ENCODE peak calls at places on chromosomes 11 and 22, in ten cellular contexts. One of them, this sample, is unnamed.

GRCh38 chr11:57459112-57460016 is 964 bp upstream of the RTN4RL2 start:
- DNase-seq in GM12892: no peak
- DNase-seq in stomach: no peak
- DNase-seq in breast epithelium: no peak
- DNase-seq in Peyer's patch: no peak
- DNase-seq in right lobe of liver: peak
- DNase-seq in heart left ventricle: no peak
- DNase-seq in body of pancreas: no peak
- DNase-seq in esophagus squamous epithelium: no peak
- DNase-seq in adrenal gland: no peak
- DNase-seq in this sample: no peak

GRCh38 chr11:72609045-72609444 is 65.2 kb downstream of the PDE2A start:
- DNase-seq in GM12892: no peak
- DNase-seq in body of pancreas: no peak
- DNase-seq in Peyer's patch: no peak
- DNase-seq in adrenal gland: no peak
- DNase-seq in right lobe of liver: no peak
- DNase-seq in esophagus squamous epithelium: no peak
- DNase-seq in breast epithelium: no peak
- DNase-seq in stomach: no peak
- DNase-seq in heart left ventricle: no peak
- DNase-seq in this sample: no peak

GRCh38 chr11:111652184-111652583 is 49.9 kb downstream of the SIK2 start:
- DNase-seq in right lobe of liver: no peak
- DNase-seq in Peyer's patch: no peak
- DNase-seq in esophagus squamous epithelium: no peak
- DNase-seq in adrenal gland: no peak
- DNase-seq in body of pancreas: no peak
- DNase-seq in GM12892: no peak
- DNase-seq in stomach: no peak
- DNase-seq in heart left ventricle: no peak
- DNase-seq in breast epithelium: no peak
- DNase-seq in this sample: no peak

GRCh38 chr22:41217553-41218157 is 12.5 kb downstream of the L3MBTL2 start:
- DNase-seq in right lobe of liver: no peak
- DNase-seq in Peyer's patch: peak
- DNase-seq in heart left ventricle: peak
- DNase-seq in breast epithelium: peak
- DNase-seq in stomach: peak
- DNase-seq in esophagus squamous epithelium: no peak
- DNase-seq in adrenal gland: peak
- DNase-seq in body of pancreas: no peak
- DNase-seq in GM12892: peak
- DNase-seq in this sample: no peak

GRCh38 chr11:17230867-17231851 is 23.4 kb upstream of the PIK3C2A start:
- DNase-seq in breast epithelium: no peak
- DNase-seq in body of pancreas: no peak
- DNase-seq in stomach: no peak
- DNase-seq in GM12892: no peak
- DNase-seq in heart left ventricle: no peak
- DNase-seq in Peyer's patch: no peak
- DNase-seq in right lobe of liver: no peak
- DNase-seq in adrenal gland: no peak
- DNase-seq in esophagus squamous epithelium: no peak
- DNase-seq in this sample: no peak

GRCh38 chr11:28860898-28861297 is 752.7 kb downstream of the METTL15 start:
- DNase-seq in esophagus squamous epithelium: no peak
- DNase-seq in breast epithelium: no peak
- DNase-seq in Peyer's patch: no peak
- DNase-seq in body of pancreas: no peak
- DNase-seq in adrenal gland: no peak
- DNase-seq in stomach: no peak
- DNase-seq in heart left ventricle: no peak
- DNase-seq in GM12892: no peak
- DNase-seq in right lobe of liver: no peak
- DNase-seq in this sample: no peak

GRCh38 chr11:61783717-61784505 is 8.5 kb downstream of the TMEM258 start:
- DNase-seq in adrenal gland: no peak
- DNase-seq in right lobe of liver: no peak
- DNase-seq in esophagus squamous epithelium: no peak
- DNase-seq in body of pancreas: no peak
- DNase-seq in breast epithelium: no peak
- DNase-seq in stomach: no peak
- DNase-seq in heart left ventricle: no peak
- DNase-seq in GM12892: no peak
- DNase-seq in Peyer's patch: no peak
- DNase-seq in this sample: no peak

GRCh38 chr11:64459016-64459415 is 100.1 kb downstream of the RPS6KA4 start:
- DNase-seq in breast epithelium: no peak
- DNase-seq in body of pancreas: no peak
- DNase-seq in esophagus squamous epithelium: no peak
- DNase-seq in adrenal gland: no peak
- DNase-seq in Peyer's patch: peak
- DNase-seq in stomach: no peak
- DNase-seq in right lobe of liver: no peak
- DNase-seq in heart left ventricle: no peak
- DNase-seq in GM12892: no peak
- DNase-seq in this sample: no peak

GRCh38 chr11:102451693-102452460 is 688 bp downstream of the TMEM123 start:
- DNase-seq in GM12892: peak
- DNase-seq in esophagus squamous epithelium: no peak
- DNase-seq in heart left ventricle: peak
- DNase-seq in breast epithelium: peak
- DNase-seq in stomach: peak
- DNase-seq in body of pancreas: peak
- DNase-seq in adrenal gland: peak
- DNase-seq in right lobe of liver: peak
- DNase-seq in Peyer's patch: peak
- DNase-seq in this sample: peak

GRCh38 chr22:44085743-44086741 is 61.9 kb downstream of the PARVB start:
- DNase-seq in adrenal gland: peak
- DNase-seq in heart left ventricle: peak
- DNase-seq in stomach: peak
- DNase-seq in body of pancreas: peak
- DNase-seq in GM12892: peak
- DNase-seq in breast epithelium: no peak
- DNase-seq in esophagus squamous epithelium: no peak
- DNase-seq in Peyer's patch: peak
- DNase-seq in right lobe of liver: no peak
- DNase-seq in this sample: peak

GRCh38 chr11:58179648-58180047 is 9.2 kb upstream of the OR9Q2 start:
- DNase-seq in body of pancreas: peak
- DNase-seq in breast epithelium: no peak
- DNase-seq in adrenal gland: no peak
- DNase-seq in Peyer's patch: no peak
- DNase-seq in heart left ventricle: peak
- DNase-seq in GM12892: no peak
- DNase-seq in right lobe of liver: no peak
- DNase-seq in stomach: no peak
- DNase-seq in esophagus squamous epithelium: no peak
- DNase-seq in this sample: no peak

DNA sequence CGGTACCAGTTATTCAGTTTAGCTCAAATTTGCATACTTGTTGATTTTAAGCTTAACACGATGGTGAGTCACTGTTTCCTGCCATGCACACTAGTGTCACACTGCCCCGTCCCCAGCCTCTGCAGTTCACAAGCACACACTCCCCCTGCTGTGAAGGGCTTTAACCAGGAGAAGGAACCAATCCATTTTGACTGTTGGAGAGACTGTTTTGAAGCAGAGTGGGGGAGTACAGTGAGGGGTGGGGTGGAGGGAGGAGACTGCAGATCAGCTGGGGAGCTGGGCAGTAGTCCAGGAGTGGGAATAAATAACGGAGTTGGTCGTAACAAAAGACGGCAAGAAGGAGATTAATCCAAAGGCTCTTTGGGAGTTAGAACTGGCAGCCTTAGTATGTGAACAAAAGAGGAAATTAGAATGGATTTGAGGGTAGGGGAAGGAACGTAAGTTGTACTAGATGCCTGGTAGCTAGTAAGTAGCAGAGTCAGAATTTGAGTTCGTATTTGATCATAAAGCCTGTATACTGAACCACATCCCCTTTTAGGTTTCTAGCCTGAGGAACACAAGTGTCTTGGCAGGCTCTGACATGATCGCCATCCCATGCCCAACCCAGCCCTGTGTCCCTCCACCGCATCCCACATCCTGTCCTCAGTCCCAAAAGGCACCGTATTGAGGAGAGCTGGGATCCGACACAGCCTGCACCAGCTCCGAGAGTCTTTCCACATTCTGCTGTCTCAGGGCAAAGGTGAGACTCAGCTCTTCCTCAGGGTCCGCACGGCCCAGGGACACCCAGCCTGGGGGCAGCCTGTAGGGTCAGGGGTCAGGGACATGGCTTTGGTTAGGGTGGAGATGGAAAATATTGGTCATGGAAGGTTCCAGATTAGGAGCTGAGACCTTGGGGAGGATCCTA is 853 bp downstream of the TPP1 start:
- DNase-seq in heart left ventricle: no peak
- DNase-seq in right lobe of liver: peak
- DNase-seq in breast epithelium: no peak
- DNase-seq in stomach: peak
- DNase-seq in adrenal gland: peak
- DNase-seq in body of pancreas: no peak
- DNase-seq in Peyer's patch: peak
- DNase-seq in esophagus squamous epithelium: no peak
- DNase-seq in GM12892: no peak
- DNase-seq in this sample: peak
- TF ChIP-seq POLR2A in heart left ventricle: no peak
- TF ChIP-seq POLR2A in right lobe of liver: no peak
- TF ChIP-seq POLR2A in breast epithelium: no peak
- TF ChIP-seq POLR2A in stomach: no peak
- TF ChIP-seq POLR2A in adrenal gland: peak
- TF ChIP-seq POLR2A in body of pancreas: peak
- TF ChIP-seq POLR2A in Peyer's patch: peak
- TF ChIP-seq POLR2A in esophagus squamous epithelium: no peak
- TF ChIP-seq POLR2A in GM12892: no peak
- TF ChIP-seq POLR2A in this sample: no peak

DNA sequence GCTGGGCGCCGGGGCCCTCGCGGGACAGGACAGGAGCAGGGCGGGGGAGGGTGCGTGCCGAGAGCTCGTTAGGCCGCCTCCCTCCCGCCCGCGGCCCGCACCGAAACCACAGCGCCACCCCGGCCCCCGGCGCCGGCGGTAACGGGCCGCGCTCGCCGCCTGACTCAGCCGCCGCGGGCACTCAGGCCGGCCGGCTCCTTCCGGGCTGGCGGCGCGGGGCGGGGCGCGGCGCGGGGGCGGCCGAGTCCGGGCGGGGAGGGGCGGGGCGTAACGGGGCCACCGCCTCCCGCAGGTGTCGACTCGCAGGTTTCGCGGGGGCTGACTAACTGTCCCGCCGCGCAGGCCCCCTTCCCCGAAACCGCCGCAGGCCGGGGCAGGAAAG is at the start of gene AP5B1:
- DNase-seq in heart left ventricle: peak
- DNase-seq in right lobe of liver: peak
- DNase-seq in esophagus squamous epithelium: no peak
- DNase-seq in Peyer's patch: peak
- DNase-seq in breast epithelium: peak
- DNase-seq in adrenal gland: peak
- DNase-seq in body of pancreas: peak
- DNase-seq in stomach: peak
- DNase-seq in GM12892: peak
- DNase-seq in this sample: peak
- TF ChIP-seq POLR2A in heart left ventricle: peak
- TF ChIP-seq POLR2A in right lobe of liver: peak
- TF ChIP-seq POLR2A in esophagus squamous epithelium: peak
- TF ChIP-seq POLR2A in Peyer's patch: peak
- TF ChIP-seq POLR2A in breast epithelium: no peak
- TF ChIP-seq POLR2A in adrenal gland: peak
- TF ChIP-seq POLR2A in body of pancreas: peak
- TF ChIP-seq POLR2A in stomach: no peak
- TF ChIP-seq POLR2A in GM12892: peak
- TF ChIP-seq POLR2A in this sample: peak

DNA sequence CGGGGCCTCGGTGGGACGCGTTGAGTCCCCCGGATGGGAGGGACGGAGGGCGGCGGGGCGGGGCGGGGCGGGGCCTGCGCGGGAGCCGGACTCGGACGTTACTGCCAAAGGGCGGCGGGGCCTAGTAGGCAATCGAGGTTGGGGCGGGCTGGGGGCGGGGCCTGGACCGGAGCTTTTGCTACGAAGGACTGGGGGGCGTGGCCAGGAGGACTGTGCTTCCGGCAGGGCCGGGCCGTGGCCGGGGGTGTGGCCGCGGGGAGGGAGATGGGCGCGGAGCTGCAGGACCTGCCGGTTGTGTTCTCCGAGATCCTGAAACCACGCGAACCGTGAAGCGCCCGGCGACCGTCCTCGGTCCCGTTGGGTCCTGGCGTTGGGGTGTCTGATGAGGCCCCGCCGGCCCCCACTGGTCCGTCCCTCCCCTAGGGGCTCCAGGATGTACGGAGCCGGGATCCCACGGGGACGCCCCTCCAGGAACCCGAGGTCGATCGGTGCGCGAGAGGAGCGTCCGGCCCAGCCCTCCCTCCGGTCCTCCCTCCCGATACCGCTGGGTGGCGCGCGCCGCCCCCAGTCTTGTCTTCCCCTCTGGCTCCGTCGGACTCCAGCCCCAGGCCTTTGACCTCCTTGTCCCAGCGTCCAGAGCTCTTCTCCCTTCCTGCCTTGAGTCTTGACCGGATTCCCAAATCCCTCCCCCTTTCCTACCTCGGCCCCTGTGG is 649 bp upstream of the NUDT8 start:
- DNase-seq in stomach: peak
- DNase-seq in adrenal gland: peak
- DNase-seq in GM12892: peak
- DNase-seq in esophagus squamous epithelium: peak
- DNase-seq in right lobe of liver: peak
- DNase-seq in body of pancreas: peak
- DNase-seq in breast epithelium: peak
- DNase-seq in heart left ventricle: peak
- DNase-seq in Peyer's patch: peak
- DNase-seq in this sample: peak
- TF ChIP-seq POLR2A in stomach: peak
- TF ChIP-seq POLR2A in adrenal gland: peak
- TF ChIP-seq POLR2A in GM12892: peak
- TF ChIP-seq POLR2A in esophagus squamous epithelium: peak
- TF ChIP-seq POLR2A in right lobe of liver: peak
- TF ChIP-seq POLR2A in body of pancreas: peak
- TF ChIP-seq POLR2A in breast epithelium: peak
- TF ChIP-seq POLR2A in heart left ventricle: peak
- TF ChIP-seq POLR2A in Peyer's patch: peak
- TF ChIP-seq POLR2A in this sample: peak

GRCh38 chr22:42664976-42665831 is 16.0 kb upstream of the CYB5R3 start:
- DNase-seq in esophagus squamous epithelium: no peak
- DNase-seq in right lobe of liver: no peak
- DNase-seq in breast epithelium: peak
- DNase-seq in adrenal gland: no peak
- DNase-seq in GM12892: no peak
- DNase-seq in heart left ventricle: no peak
- DNase-seq in Peyer's patch: no peak
- DNase-seq in body of pancreas: no peak
- DNase-seq in stomach: no peak
- DNase-seq in this sample: no peak

GRCh38 chr22:42656578-42656977 is 7.4 kb upstream of the CYB5R3 start:
- DNase-seq in right lobe of liver: no peak
- DNase-seq in breast epithelium: no peak
- DNase-seq in heart left ventricle: no peak
- DNase-seq in GM12892: no peak
- DNase-seq in stomach: no peak
- DNase-seq in body of pancreas: no peak
- DNase-seq in Peyer's patch: no peak
- DNase-seq in adrenal gland: no peak
- DNase-seq in esophagus squamous epithelium: no peak
- DNase-seq in this sample: no peak

GRCh38 chr22:42662114-42663021 is 13.2 kb upstream of the CYB5R3 start:
- DNase-seq in heart left ventricle: peak
- DNase-seq in stomach: peak
- DNase-seq in adrenal gland: peak
- DNase-seq in GM12892: peak
- DNase-seq in Peyer's patch: peak
- DNase-seq in esophagus squamous epithelium: no peak
- DNase-seq in right lobe of liver: peak
- DNase-seq in body of pancreas: peak
- DNase-seq in breast epithelium: peak
- DNase-seq in this sample: peak
- TF ChIP-seq POLR2A in heart left ventricle: no peak
- TF ChIP-seq POLR2A in stomach: no peak
- TF ChIP-seq POLR2A in adrenal gland: no peak
- TF ChIP-seq POLR2A in GM12892: peak
- TF ChIP-seq POLR2A in Peyer's patch: peak
- TF ChIP-seq POLR2A in esophagus squamous epithelium: no peak
- TF ChIP-seq POLR2A in right lobe of liver: no peak
- TF ChIP-seq POLR2A in body of pancreas: peak
- TF ChIP-seq POLR2A in breast epithelium: no peak
- TF ChIP-seq POLR2A in this sample: no peak